ENCODE peak calls at places on chromosome 9, in four cellular contexts. B, P, M and R are unnamed samples.

GRCh38 chr9:135787317-135787716 is 85.3 kb downstream of the KCNT1 start:
- DNase-seq in B (no peak), P (no peak), M (no peak), R (no peak)

GRCh38 chr9:74951725-74952151 is 974 bp downstream of the C9orf40 start:
- DNase-seq in B (peak), P (peak), M (peak), R (peak)

GRCh38 chr9:130433168-130433946 is 11.4 kb upstream of the ASS1 start:
- DNase-seq in B (no peak), P (no peak), M (peak), R (no peak)

GRCh38 chr9:120730661-120731514 is 16.6 kb upstream of the MEGF9 start:
- DNase-seq in B (peak), P (peak), M (peak), R (no peak)

GRCh38 chr9:13648676-13649075 is 369.2 kb upstream of the MPDZ start:
- DNase-seq in B (no peak), P (no peak), M (no peak), R (no peak)

GRCh38 chr9:15512889-15513288 is 2.1 kb upstream of the PSIP1 start:
- DNase-seq in B (no peak), P (no peak), M (no peak), R (no peak)

GRCh38 chr9:104802906-104803305 is 39.0 kb downstream of the NIPSNAP3B start:
- DNase-seq in B (no peak), P (no peak), M (no peak), R (no peak)

GRCh38 chr9:88418715-88419540 is 30.7 kb downstream of the SPIN1 start:
- DNase-seq in B (no peak), P (no peak), M (peak), R (no peak)

GRCh38 chr9:84851935-84852585 is 182.5 kb downstream of the NTRK2 start:
- DNase-seq in B (peak), P (peak), M (peak), R (no peak)

GRCh38 chr9:122580360-122580759 is 2.8 kb downstream of the OR1L8 start:
- DNase-seq in B (peak), P (no peak), M (no peak), R (no peak)

GRCh38 chr9:99266136-99267023 is 44.3 kb downstream of the SEC61B start:
- DNase-seq in B (peak), P (peak), M (peak), R (peak)

GRCh38 chr9:34744295-34745221 is 34.6 kb upstream of the CCL21 start:
- DNase-seq in B (peak), P (peak), M (peak), R (no peak)

GRCh38 chr9:125850763-125851162 is 103.6 kb downstream of the PBX3 start:
- DNase-seq in B (no peak), P (peak), M (no peak), R (no peak)

GRCh38 chr9:125551781-125552180 is 155.2 kb downstream of the MAPKAP1 start:
- DNase-seq in B (no peak), P (no peak), M (no peak), R (no peak)

GRCh38 chr9:35114113-35114847 is 1.4 kb downstream of the ATOSB start:
- DNase-seq in B (peak), P (peak), M (peak), R (peak)

GRCh38 chr9:110276827-110277226 is 20.5 kb upstream of the TXN start:
- DNase-seq in B (no peak), P (no peak), M (no peak), R (no peak)